ENCODE peak calls at places on chromosomes 4 and X, in ten cellular contexts. A is esophagus squamous epithelium, H is tibial nerve, J is stomach, C is heart left ventricle, E is uterus, F is HCT116, Q is upper lobe of left lung, T is Peyer's patch, R is ovary. N is an unnamed sample.

GRCh38 chr4:67765401-67765800 is 11.2 kb upstream of the GNRHR start:
- DNase-seq in A (no peak), H (no peak), J (no peak), C (no peak), E (no peak), F (no peak), Q (no peak), T (no peak), R (no peak), N (no peak)

GRCh38 chrX:47420264-47420663 is 49.9 kb downstream of the ZNF157 start:
- DNase-seq in A (no peak), H (no peak), J (no peak), C (no peak), E (no peak), F (no peak), Q (no peak), T (no peak), R (no peak), N (no peak)

GRCh38 chr4:113810906-113811305 is 49.4 kb upstream of the CAMK2D start:
- DNase-seq in A (no peak), H (no peak), J (no peak), C (no peak), E (no peak), F (no peak), Q (no peak), T (no peak), R (no peak), N (no peak)

GRCh38 chr4:165209796-165210195 is 2.4 kb downstream of the KLHL2 start:
- DNase-seq in A (no peak), H (no peak), J (no peak), C (no peak), E (no peak), F (no peak), Q (no peak), T (no peak), R (no peak), N (no peak)

GRCh38 chr4:73911746-73912145 is 42.6 kb downstream of the CXCL1 start:
- DNase-seq in A (no peak), H (no peak), J (no peak), C (no peak), E (no peak), F (no peak), Q (no peak), T (no peak), R (no peak), N (no peak)

GRCh38 chr4:37780444-37781133 is 45.9 kb upstream of the PGM2 start:
- DNase-seq in A (no peak), H (no peak), J (peak), C (no peak), E (no peak), F (no peak), Q (no peak), T (no peak), R (no peak), N (no peak)

GRCh38 chr4:174217273-174218126 is 66.0 kb downstream of the FBXO8 start:
- DNase-seq in A (no peak), H (no peak), J (no peak), C (peak), E (no peak), F (no peak), Q (no peak), T (no peak), R (peak), N (no peak)

GRCh38 chr4:125198916-125199315 is 115.8 kb upstream of the FAT4 start:
- DNase-seq in A (no peak), H (no peak), J (no peak), C (no peak), E (no peak), F (no peak), Q (no peak), T (no peak), R (no peak), N (no peak)

GRCh38 chrX:16465081-16465876 is 184.7 kb upstream of the S100G start:
- DNase-seq in A (no peak), H (no peak), J (no peak), C (no peak), E (no peak), F (no peak), Q (no peak), T (no peak), R (no peak), N (no peak)

GRCh38 chr4:26719954-26720552 is 136.2 kb downstream of the TBC1D19 start:
- DNase-seq in A (no peak), H (no peak), J (no peak), C (no peak), E (no peak), F (peak), Q (no peak), T (no peak), R (no peak), N (no peak)

GRCh38 chr4:122458625-122459024 is 2.1 kb upstream of the IL2 start:
- DNase-seq in A (no peak), H (no peak), J (no peak), C (no peak), E (no peak), F (no peak), Q (no peak), T (no peak), R (no peak), N (no peak)

GRCh38 chrX:10111364-10112148 is 45.2 kb upstream of the CLCN4 start:
- DNase-seq in A (no peak), H (no peak), J (no peak), C (no peak), E (no peak), F (no peak), Q (no peak), T (no peak), R (peak), N (no peak)
- TF ChIP-seq POLR2A in A (no peak), H (no peak), J (no peak), C (no peak), E (no peak), F (no peak), Q (no peak), T (no peak), R (no peak), N (no peak)

DNA sequence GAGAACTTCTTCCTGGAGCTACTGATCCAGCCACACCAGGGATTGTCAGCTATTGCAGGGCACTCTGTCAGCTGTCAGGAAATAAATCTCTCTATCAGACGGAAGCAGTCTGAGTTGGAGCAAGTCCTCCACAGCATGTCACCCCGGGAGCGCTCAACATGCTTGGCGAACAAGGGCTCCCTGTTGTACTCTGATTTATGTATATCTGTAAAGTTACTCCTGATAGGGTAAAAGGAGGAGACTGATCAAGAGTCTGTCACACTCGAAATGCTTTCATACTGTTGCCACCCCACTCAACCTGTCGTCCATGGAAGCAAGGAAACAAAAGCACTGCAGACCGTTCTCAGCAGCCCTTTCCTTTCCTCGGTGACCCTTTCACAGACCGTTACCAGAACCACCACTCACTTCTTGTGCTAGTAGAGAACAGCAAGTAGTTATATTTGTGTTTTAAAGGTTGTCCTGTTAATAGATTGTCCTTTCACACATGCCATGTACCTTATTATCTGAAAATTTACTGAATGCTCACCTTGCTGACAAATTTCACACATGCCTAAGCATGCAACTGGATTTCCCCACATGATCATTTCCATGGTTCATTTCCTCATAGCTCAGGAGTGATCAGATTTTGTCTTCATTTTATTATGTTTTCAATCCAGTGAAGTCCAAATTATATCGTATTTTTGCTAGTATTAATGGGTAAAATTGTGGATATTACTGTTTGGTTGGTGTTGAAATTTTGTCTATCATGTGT is 2108.9 kb upstream of the TENM3 start:
- DNase-seq in A (no peak), H (no peak), J (no peak), C (no peak), E (no peak), F (no peak), Q (no peak), T (peak), R (no peak), N (peak)
- H3K4me3 ChIP-seq in A (peak), H (peak), J (no peak), C (no peak), E (no peak), F (no peak), Q (peak), T (peak), R (no peak), N (no peak)

DNA sequence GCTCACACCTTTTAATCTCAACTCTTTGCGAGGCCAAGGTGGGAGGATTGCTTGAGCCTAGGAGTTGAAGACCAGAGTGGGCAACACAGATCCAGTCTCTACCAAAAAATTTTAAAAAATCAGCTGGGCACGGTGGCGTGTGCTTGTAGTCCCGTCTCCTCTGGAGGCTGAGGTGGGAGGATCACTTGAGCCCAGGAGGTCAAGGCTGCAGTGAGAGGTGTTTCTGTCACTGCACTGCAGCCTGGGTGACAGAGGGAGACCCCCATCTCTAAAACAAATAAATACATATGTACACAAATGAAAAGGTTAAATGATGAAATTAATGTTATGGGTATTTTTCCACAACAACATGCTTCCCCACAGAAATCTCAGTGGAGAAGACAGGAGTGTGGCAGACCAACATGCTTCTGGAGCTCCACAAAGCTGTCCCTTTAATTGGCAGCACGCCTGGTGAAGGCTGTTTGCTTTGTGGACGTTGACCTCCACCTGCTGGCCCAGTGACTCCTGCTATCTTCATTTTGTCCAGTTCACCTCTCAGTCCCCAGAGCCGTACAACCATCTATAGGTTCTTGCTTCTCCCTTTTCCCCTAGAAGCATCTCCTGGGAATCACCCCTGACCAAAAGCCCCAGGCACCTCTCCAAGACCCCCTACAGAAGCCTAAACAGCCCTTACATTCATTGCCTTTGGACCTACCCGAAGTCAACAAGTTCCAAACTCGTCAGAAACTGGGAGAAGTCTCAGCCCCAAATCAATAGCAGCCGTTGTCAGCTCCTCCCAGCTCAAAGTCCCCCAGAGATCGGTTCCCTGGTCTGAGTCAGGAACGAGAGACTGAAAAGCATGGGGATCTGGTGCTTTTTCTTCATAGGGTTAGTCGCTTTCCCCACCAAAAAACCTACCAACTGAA is 36.4 kb upstream of the CD99 start:
- DNase-seq in A (no peak), H (no peak), J (peak), C (no peak), E (no peak), F (no peak), Q (no peak), T (peak), R (no peak), N (peak)
- TF ChIP-seq POLR2A in A (no peak), H (no peak), J (no peak), C (no peak), E (no peak), F (no peak), Q (no peak), T (no peak), R (no peak), N (no peak)

DNA sequence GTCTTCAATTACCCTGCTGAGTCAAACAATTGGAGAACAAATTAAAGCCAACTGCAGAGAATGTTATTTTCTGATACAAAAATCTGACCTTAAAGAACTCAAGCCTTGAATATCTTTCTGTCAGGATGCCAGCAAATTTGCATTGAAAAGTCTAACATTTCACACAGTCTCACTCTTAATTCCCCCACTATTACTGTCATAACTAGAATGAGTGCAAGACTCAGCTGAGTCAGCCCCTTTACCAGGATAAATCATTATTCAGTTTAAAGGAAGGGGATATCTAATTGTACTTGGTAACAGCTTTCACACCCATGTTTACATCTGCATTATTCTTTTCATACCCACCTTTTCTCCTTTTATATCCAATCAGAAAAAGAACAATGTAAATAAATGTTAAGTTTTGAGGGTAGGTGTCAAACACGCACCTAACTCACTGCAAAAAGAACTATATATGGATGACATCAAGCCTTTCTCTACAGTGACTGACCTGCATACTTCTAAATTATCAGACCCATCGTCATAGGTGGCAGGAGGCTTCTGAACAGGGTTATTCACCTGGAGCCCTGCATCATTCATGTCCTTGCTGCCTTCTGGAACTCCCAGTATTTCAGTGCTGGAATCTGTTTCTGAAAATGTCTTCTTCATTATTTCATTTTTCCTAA is 117.4 kb downstream of the TMA16 start:
- DNase-seq in A (no peak), H (no peak), J (no peak), C (no peak), E (no peak), F (no peak), Q (no peak), T (no peak), R (no peak), N (no peak)
- H3K4me3 ChIP-seq in A (peak), H (peak), J (peak), C (peak), E (no peak), F (no peak), Q (peak), T (peak), R (no peak), N (no peak)

DNA sequence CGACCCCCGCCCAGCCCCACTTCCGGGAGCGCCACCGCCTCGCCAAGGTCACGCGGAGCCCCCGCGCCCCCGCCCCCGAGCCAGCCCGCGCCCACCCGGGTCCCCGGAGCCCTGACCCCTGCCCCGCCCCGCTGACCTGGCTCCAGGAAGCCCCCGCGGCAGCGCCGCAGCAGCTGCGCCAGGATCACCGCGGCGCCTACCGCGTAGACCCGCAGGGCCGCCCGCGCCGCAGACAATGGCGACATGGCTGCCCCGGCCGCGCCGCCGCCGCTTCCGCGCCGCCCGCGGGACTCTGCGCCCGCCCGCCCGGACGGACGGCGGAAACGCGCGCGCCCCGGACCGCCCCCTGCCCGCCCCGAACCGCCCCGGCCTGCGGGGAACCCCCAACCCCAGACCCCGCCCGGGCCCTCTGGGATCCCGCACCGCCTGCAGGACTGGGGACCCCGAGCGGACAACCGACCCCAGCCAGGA is at the start of the genes DHRSX and ZBED1:
- DNase-seq in A (no peak), H (no peak), J (peak), C (peak), E (no peak), F (no peak), Q (peak), T (peak), R (peak), N (peak)
- TF ChIP-seq POLR2A in A (no peak), H (no peak), J (no peak), C (no peak), E (no peak), F (no peak), Q (peak), T (no peak), R (no peak), N (no peak)

GRCh38 chr4:152103181-152103901 is 342.5 kb upstream of the GATB start:
- DNase-seq in A (no peak), H (no peak), J (no peak), C (no peak), E (no peak), F (no peak), Q (no peak), T (no peak), R (no peak), N (no peak)

GRCh38 chr4:152099555-152099954 is 338.7 kb upstream of the GATB start:
- DNase-seq in A (no peak), H (no peak), J (no peak), C (no peak), E (no peak), F (no peak), Q (no peak), T (no peak), R (no peak), N (peak)

GRCh38 chr4:152102184-152103000 is 341.6 kb upstream of the GATB start:
- DNase-seq in A (no peak), H (no peak), J (no peak), C (no peak), E (no peak), F (peak), Q (no peak), T (no peak), R (no peak), N (no peak)

GRCh38 chr4:152100378-152101201 is 339.8 kb upstream of the GATB start:
- DNase-seq in A (no peak), H (no peak), J (peak), C (no peak), E (no peak), F (peak), Q (peak), T (no peak), R (no peak), N (peak)

DNA sequence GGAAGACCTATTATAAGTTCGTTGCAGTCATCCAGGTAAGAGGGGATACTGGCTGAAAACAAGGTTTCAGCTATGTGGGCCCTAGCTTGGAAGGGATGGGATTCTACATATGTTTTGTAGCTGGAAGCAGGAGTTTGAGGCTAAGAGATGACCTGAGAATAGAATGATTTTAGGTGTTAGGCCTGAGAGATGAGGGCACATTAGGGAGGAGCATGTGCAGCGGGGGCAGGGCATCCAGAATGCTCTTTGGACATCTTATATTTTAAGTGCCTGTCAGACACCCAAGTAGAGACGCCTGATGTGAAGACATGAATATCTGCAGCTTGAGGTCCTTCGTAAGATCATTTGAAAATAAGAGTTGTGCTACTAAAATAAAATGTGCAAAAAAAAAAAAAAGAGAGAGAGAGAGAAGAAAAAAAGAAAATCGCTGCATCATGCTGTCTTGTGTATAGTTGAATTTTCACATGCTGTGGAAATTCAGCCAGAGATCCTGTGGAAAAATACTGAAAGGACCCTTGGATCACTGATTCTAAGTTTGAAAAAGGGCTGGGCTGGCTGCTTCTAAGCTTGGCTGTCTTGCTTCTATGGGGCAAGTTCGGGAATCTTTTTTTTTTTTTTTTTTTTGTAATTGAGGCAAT is 340.9 kb upstream of the GATB start:
- DNase-seq in A (no peak), H (no peak), J (no peak), C (no peak), E (no peak), F (no peak), Q (no peak), T (no peak), R (no peak), N (no peak)
- H3K4me3 ChIP-seq in A (no peak), H (no peak), J (no peak), C (no peak), E (no peak), F (peak), Q (no peak), T (no peak), R (no peak), N (no peak)